ENCODE peak calls at places on chromosome 18, in seven cellular contexts. F, H, Y, N, S, Z and P are unnamed samples.

GRCh38 chr18:56872140-56872539 is 221.0 kb downstream of the WDR7 start:
- DNase-seq in Y (no peak), F (no peak), N (no peak), H (no peak), S (no peak), Z (no peak), P (no peak)

GRCh38 chr18:62324917-62325805 is at the start of gene TNFRSF11A:
- DNase-seq in H (peak), F (peak), Z (no peak), S (no peak), Y (no peak), N (peak), P (no peak)

GRCh38 chr18:36539674-36540073 is 242.2 kb downstream of the FHOD3 start:
- DNase-seq in Y (no peak), S (no peak), F (no peak), Z (peak), H (no peak), N (no peak), P (no peak)

GRCh38 chr18:2776596-2776995 is 70.2 kb upstream of the EMILIN2 start:
- DNase-seq in Y (no peak), S (no peak), Z (no peak), H (no peak), N (no peak), F (no peak), P (no peak)

GRCh38 chr18:49837889-49838288 is 24.6 kb upstream of the ACAA2 start:
- DNase-seq in N (no peak), Y (no peak), Z (no peak), S (no peak), F (no peak), H (no peak), P (no peak)

GRCh38 chr18:27838230-27838629 is 338.7 kb downstream of the CDH2 start:
- DNase-seq in S (peak), Y (no peak), F (no peak), Z (no peak), N (no peak), H (no peak), P (no peak)

GRCh38 chr18:62199629-62200028 is 12.6 kb downstream of the RELCH start:
- DNase-seq in N (no peak), H (no peak), Z (no peak), Y (no peak), S (no peak), F (no peak), P (no peak)

GRCh38 chr18:43620936-43621335 is 343.6 kb upstream of the SYT4 start:
- DNase-seq in Z (peak), Y (no peak), S (peak), F (peak), N (peak), H (no peak), P (no peak)

GRCh38 chr18:69161383-69162028 is 239.2 kb upstream of the DOK6 start:
- DNase-seq in H (no peak), S (peak), Z (peak), F (peak), Y (no peak), N (no peak), P (no peak)

GRCh38 chr18:78771496-78772368 is 207.9 kb upstream of the SALL3 start:
- DNase-seq in N (no peak), H (no peak), Y (no peak), F (no peak), Z (no peak), S (no peak), P (peak)

GRCh38 chr18:36187826-36188721 is 777 bp downstream of the MOCOS start:
- DNase-seq in Y (no peak), Z (peak), F (peak), S (peak), H (peak), N (no peak), P (peak)

GRCh38 chr18:26685438-26686173 is 137.3 kb upstream of the KCTD1 start:
- DNase-seq in S (no peak), H (peak), N (peak), Y (no peak), F (peak), Z (no peak), P (no peak)

GRCh38 chr18:13302611-13303267 is 84.2 kb downstream of the LDLRAD4 start:
- DNase-seq in F (no peak), Y (no peak), N (no peak), H (no peak), Z (no peak), S (no peak), P (no peak)

GRCh38 chr18:25289040-25289631 is 62.8 kb downstream of the ZNF521 start:
- DNase-seq in N (no peak), Z (peak), F (no peak), S (peak), H (no peak), Y (peak), P (no peak)

GRCh38 chr18:5705393-5705792 is 161.6 kb upstream of the EPB41L3 start:
- DNase-seq in F (no peak), Y (no peak), S (no peak), N (no peak), H (no peak), Z (no peak), P (no peak)

GRCh38 chr18:58194028-58194427 is 150.0 kb downstream of the NEDD4L start:
- DNase-seq in H (no peak), Y (peak), S (no peak), N (peak), Z (no peak), F (peak), P (no peak)

GRCh38 chr18:62450546-62451395 is 72.1 kb upstream of the ZCCHC2 start:
- DNase-seq in Z (peak), F (no peak), N (peak), S (peak), Y (peak), H (peak), P (peak)

GRCh38 chr18:27942706-27943105 is 234.2 kb downstream of the CDH2 start:
- DNase-seq in Z (peak), H (no peak), S (peak), N (no peak), F (no peak), Y (no peak), P (no peak)

DNA sequence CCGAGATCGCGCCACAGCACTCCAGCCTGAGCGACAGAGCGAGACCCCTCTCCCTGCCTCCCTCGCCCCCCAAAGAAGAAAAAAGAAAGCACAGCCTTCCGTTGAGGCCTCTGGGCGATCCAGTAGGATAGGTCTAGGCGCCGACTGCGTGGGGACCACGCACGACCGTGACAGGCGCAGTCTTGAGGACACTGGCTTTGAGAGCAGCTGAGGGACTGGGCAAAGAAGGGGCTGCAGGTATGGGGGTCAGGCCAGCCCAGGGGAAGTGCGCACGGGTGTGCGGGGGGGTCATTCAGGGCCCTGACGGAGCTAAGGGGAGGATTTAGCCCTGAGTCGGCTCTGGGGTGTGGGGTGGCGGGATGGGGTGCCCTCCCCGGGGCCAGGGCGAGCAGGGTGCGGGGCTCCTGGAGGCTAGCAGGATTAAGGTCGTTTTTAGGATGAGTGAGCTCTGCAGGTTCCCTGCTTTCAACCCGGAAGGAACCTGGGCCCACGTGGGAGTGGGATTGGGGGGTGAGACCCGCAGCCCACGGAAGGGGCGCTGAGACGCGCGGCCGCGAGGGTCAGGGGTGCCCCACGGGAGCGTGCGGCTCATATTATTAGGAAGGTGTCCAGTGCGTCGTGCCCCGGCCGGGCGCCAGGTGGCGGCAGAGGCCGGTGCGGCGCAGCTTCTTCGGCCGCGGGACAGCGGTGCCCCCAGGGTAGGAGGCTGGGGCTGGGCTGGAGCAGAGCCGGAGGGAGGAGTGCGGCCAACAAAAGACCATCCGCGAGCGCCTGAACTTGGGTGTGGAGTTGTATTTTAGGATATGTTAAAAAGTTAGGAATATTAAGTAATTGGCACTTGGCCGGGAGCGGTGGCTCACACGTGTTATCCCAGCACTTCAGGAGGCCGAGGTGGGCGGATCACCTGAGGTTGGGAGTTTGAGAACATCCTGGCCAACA is 20.5 kb upstream of the ZNF236 start:
- DNase-seq in Z (peak), Y (peak), N (peak), H (peak), F (peak), S (peak), P (no peak)
- H3K4me3 ChIP-seq in Z (peak), Y (peak), N (peak), H (peak), F (peak), S (no peak), P (peak)

GRCh38 chr18:63477972-63478371 is 1.2 kb downstream of the SERPINB5 start:
- DNase-seq in H (no peak), F (no peak), S (no peak), Y (no peak), N (no peak), Z (no peak), P (no peak)

GRCh38 chr18:63476666-63477065 is at the start of gene SERPINB5:
- DNase-seq in H (peak), F (no peak), N (no peak), Z (no peak), Y (no peak), S (no peak), P (no peak)

GRCh38 chr18:63467699-63468098 is 9.1 kb upstream of the SERPINB5 start:
- DNase-seq in S (no peak), Z (no peak), N (no peak), F (no peak), H (no peak), Y (no peak), P (no peak)

GRCh38 chr18:63470751-63471150 is 6.0 kb upstream of the SERPINB5 start:
- DNase-seq in H (no peak), F (no peak), Y (no peak), S (no peak), N (no peak), Z (no peak), P (no peak)

GRCh38 chr18:63472380-63472779 is 4.4 kb upstream of the SERPINB5 start:
- DNase-seq in N (no peak), S (no peak), Z (no peak), Y (no peak), F (no peak), H (no peak), P (no peak)
- H3K27ac ChIP-seq in N (no peak), S (no peak), Z (no peak), Y (no peak), F (no peak), H (no peak), P (no peak)

GRCh38 chr18:7417742-7418141 is 149.4 kb upstream of the PTPRM start:
- DNase-seq in S (peak), Y (no peak), Z (no peak), F (no peak), N (no peak), H (no peak), P (no peak)

GRCh38 chr18:7414459-7414858 is 152.7 kb upstream of the PTPRM start:
- DNase-seq in Y (no peak), H (no peak), Z (no peak), F (no peak), S (no peak), N (no peak), P (peak)

GRCh38 chr18:7413906-7414305 is 153.2 kb upstream of the PTPRM start:
- DNase-seq in Z (no peak), S (no peak), F (no peak), N (no peak), H (no peak), Y (no peak), P (no peak)

DNA sequence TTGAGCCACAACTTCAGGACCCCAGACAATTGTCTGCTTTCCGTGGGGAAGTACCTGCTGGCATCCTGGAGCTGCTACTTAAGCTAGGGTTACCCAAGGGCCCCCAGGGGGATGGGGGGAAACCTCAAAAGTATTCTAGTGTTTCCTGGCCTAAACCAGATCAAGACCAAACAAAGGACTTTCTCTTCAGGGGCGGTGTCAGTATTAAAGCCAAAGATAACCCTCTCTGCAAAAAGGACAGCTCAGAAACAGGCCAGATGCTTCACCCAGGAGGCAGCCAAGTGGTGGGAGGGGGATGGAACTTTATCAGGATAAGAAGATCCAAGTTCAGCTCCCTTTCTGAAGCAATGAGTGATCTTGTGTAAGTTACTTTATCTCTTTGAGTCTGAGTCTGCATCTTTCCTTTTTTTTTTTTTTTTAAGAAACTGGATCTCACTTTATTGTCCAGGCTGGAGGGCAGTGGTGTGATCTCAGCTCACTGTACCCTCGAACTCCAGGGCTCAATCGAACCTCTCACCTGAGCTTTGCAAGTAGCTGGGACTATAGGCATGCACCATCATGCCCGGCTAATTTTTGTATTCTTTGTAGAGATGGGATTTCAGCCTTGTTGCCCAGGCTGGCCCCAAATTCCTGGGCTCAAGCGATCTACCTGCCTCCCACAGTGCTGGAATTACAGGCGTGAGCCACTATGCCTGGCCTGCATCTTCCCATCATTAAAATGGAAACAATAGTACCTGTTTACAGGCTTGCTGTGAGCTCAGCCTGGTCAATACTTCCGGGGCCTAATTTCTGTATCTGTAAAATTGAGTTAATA is 151.8 kb upstream of the PTPRM start:
- DNase-seq in Z (no peak), H (no peak), N (no peak), Y (no peak), F (no peak), S (no peak), P (no peak)
- TF ChIP-seq CTCF in Z (no peak), H (no peak), N (no peak), Y (no peak), F (no peak), S (no peak), P (no peak)

DNA sequence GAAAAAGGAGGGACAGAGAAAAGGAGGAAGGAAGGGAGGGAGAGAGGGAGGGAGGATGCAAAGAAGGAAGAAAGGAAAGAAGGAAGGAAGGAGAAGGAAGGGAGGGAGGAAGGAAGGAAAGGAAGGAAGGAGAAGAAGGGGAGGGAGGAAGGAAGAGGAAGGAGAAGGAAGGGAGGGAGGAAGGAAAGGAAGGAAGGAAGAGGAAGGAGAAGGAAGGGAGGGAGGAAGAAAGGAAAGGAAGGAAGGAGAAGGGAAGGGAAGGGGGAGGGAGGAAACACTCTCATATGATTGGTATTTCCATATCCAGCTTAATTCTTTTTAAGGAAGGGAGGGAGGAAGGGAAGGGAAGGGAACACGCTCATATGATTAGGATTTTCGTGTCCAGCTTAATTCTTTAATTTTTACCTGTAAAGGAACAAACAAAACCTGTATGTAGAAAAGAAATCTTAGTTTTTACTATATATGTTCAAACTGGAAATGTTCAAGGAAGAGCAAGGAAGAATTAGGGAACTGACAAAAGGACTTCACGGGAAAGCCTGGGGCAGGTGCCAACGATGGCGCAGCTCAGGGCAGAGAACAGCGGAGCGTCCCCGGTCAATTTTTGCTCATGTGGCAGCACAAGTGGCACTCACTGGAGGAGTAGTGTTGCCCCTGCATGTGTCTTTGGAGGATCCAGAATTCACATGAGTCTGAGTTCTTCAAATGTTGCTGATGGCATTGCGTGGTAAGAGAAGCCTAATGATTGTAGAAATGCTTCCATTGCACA is 228.6 kb downstream of the ZNF516 start:
- DNase-seq in Y (no peak), S (no peak), Z (no peak), F (no peak), H (no peak), N (no peak), P (no peak)
- H3K4me3 ChIP-seq in Y (no peak), S (no peak), Z (peak), F (no peak), H (peak), N (no peak), P (peak)

GRCh38 chr18:80035997-80036396 is 1.8 kb downstream of the RBFA start:
- DNase-seq in H (no peak), Y (no peak), Z (no peak), F (no peak), S (no peak), N (no peak), P (no peak)

GRCh38 chr18:80040515-80040914 is 6.3 kb downstream of the RBFA start:
- DNase-seq in N (no peak), Z (no peak), F (no peak), H (no peak), S (no peak), Y (no peak), P (no peak)

GRCh38 chr18:80037300-80037699 is 3.1 kb downstream of the RBFA start:
- DNase-seq in F (no peak), S (no peak), N (no peak), Z (no peak), H (no peak), Y (no peak), P (no peak)

GRCh38 chr18:80034852-80035406 is 695 bp downstream of the RBFA start:
- DNase-seq in N (no peak), F (peak), Z (no peak), Y (no peak), S (no peak), H (no peak), P (no peak)

DNA sequence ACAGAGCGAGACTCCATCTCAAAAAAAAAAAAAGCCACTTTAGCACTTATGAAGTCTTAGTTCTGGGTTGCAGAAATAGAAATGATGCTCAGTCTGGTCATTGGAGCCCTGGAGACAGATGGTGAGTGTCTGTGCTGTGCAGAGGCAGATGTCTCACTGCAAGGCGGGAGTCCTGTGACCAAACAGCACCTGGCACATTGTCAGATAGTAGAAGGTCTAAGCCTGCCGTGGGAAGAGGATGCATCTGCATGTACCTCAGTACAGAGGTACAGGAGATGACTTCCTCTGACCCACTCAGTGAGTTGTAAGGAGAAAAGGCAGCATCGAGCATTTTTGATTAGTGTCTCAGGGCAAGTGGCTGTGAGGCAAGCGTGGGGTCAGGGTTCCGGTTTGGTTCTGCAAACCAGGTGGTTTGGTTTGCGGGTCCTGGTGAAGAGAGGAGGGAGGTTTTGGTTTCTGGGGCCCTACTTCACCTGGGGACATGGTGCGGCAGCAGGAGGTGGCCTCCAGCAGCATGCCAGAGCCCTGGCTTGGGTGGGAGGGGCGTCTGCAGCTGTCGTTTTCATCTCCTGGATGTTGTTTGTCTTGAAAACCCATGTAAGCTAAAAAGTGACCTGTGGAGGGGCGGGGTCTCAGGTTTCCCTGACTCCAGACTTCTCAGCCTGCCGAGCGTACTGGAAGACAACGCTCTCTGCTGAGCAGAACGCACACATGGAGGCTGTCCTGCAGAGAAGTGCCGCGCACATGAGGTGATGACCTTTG is 3.8 kb downstream of the RBFA start:
- DNase-seq in Z (no peak), Y (no peak), S (no peak), N (no peak), H (no peak), F (no peak), P (no peak)
- H3K27ac ChIP-seq in Z (no peak), Y (no peak), S (no peak), N (no peak), H (no peak), F (no peak), P (no peak)

GRCh38 chr18:8507361-8507760 is 101.9 kb upstream of the RAB12 start:
- DNase-seq in Z (peak), H (no peak), N (peak), F (peak), Y (no peak), S (peak), P (peak)
- TF ChIP-seq CTCF in Z (peak), H (no peak), N (peak), F (peak), Y (no peak), S (peak), P (no peak)

GRCh38 chr18:10476430-10476829 is 22.0 kb downstream of the APCDD1 start:
- DNase-seq in S (peak), Y (no peak), F (no peak), Z (peak), H (no peak), N (peak), P (no peak)

GRCh38 chr18:10475633-10476388 is 21.4 kb downstream of the APCDD1 start:
- DNase-seq in Z (no peak), F (no peak), H (no peak), Y (no peak), S (no peak), N (no peak), P (no peak)

GRCh38 chr18:10474309-10474708 is 19.9 kb downstream of the APCDD1 start:
- DNase-seq in S (no peak), Z (no peak), H (no peak), N (no peak), F (no peak), Y (no peak), P (no peak)

GRCh38 chr18:10471574-10471973 is 17.1 kb downstream of the APCDD1 start:
- DNase-seq in S (no peak), H (no peak), N (no peak), F (no peak), Y (no peak), Z (no peak), P (no peak)

DNA sequence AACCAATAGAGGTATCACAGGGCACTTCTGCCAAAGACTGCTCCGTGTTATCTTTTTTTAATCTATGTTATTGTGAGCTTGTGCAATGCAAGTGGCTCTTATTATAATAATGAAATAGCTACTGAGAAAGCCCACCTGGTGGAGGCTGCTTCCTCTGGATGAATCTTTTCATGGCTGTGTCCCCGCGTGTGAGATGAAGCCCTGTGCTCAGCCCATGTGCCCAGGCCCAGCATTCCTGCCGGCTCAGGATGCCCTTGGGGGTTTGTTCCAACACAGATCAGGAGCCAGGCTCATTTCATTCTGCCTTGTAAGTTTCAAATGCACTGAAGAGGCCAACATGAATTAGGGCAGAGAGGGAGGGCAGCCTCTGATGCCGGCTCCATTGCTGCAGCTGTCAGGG is 18.7 kb downstream of the APCDD1 start:
- DNase-seq in H (no peak), S (no peak), Y (no peak), F (no peak), N (no peak), Z (no peak), P (no peak)
- H3K4me3 ChIP-seq in H (no peak), S (no peak), Y (no peak), F (no peak), N (no peak), Z (no peak), P (no peak)